ENCODE peak calls at places on chromosome 21, in four cellular contexts. S is activated naive CD4-positive, alpha-beta T cell; Y is HEK293T; F is NCI-H510A treated with DMSO at 0.1 percent for 48 hours. U is an unnamed sample.

GRCh38 chr21:46099476-46099875 is 1.6 kb downstream of the COL6A2 start:
- DNase-seq in F (no peak), S (no peak), Y (no peak), U (no peak)

GRCh38 chr21:26939532-26940181 is 27.2 kb downstream of the ADAMTS5 start:
- DNase-seq in S (no peak), F (no peak), Y (no peak), U (peak)

GRCh38 chr21:31261759-31262158 is 82.3 kb downstream of the TIAM1 start:
- DNase-seq in S (no peak), F (no peak), Y (no peak), U (no peak)

GRCh38 chr21:40049031-40049958 is 182.1 kb downstream of the PCP4 start:
- DNase-seq in S (no peak), F (peak), Y (no peak), U (peak)

GRCh38 chr21:44428281-44428942 is 26.9 kb upstream of the LRRC3 start:
- DNase-seq in S (peak), F (no peak), Y (peak), U (peak)

GRCh38 chr21:44326272-44326647 is 12.9 kb downstream of the CFAP410 start:
- DNase-seq in S (no peak), F (no peak), Y (no peak), U (no peak)

GRCh38 chr21:34864370-34865209 is 184.5 kb downstream of the RUNX1 start:
- DNase-seq in S (no peak), F (no peak), Y (no peak), U (no peak)

GRCh38 chr21:16040601-16041000 is 310.8 kb downstream of the USP25 start:
- DNase-seq in S (no peak), Y (no peak), F (no peak), U (peak)

GRCh38 chr21:42414928-42415769 is 11.4 kb downstream of the UBASH3A start:
- DNase-seq in Y (no peak), F (no peak), S (peak), U (peak)

GRCh38 chr21:28669331-28669730 is 323.3 kb downstream of the LTN1 start:
- DNase-seq in Y (no peak), F (no peak), S (no peak), U (no peak)

GRCh38 chr21:33078907-33079582 is 9.1 kb downstream of the OLIG1 start:
- DNase-seq in F (peak), S (no peak), Y (no peak), U (peak)

GRCh38 chr21:43188712-43189151 is 19.9 kb downstream of the CRYAA start:
- DNase-seq in S (no peak), F (no peak), Y (no peak), U (no peak)

GRCh38 chr21:43834146-43834905 is 30.7 kb upstream of the AGPAT3 start:
- DNase-seq in Y (no peak), F (no peak), S (no peak), U (no peak)

GRCh38 chr21:34022557-34023335 is 50.6 kb upstream of the MRPS6 start:
- DNase-seq in F (peak), Y (no peak), S (no peak), U (peak)

U was measured in DMS53.